ENCODE peak calls at places on chromosome 16, in eight cellular contexts. U is GM03348; W is activated T-helper 2 cell treated with anti-CD3 and anti-CD28 coated beads, Interferon-gamma antibody, Interleukin-2, Interleukin-4, amounts not matched to agents 10 μg/mL and 5 μg/mL and 100 μg/mL, durations not matched to agents 14 hours and 24 hours and 36 hours; G is psoas muscle; R is left cardiac atrium; E is NCI-H69; T is HFF-Myc; M is AG08396. B is an unnamed sample.

GRCh38 chr16:53094013-53094630 is 39.3 kb downstream of the CHD9 start:
- DNase-seq in E (peak; percentile 95), R (peak; percentile 82), M (no peak), U (no peak), G (peak; percentile 61), W (peak; percentile 8), T (no peak), B (peak; percentile 55)

GRCh38 chr16:86882586-86883280 is 304.4 kb downstream of the FOXL1 start:
- DNase-seq in R (peak; percentile 62), T (peak; percentile 32), U (peak; percentile 73), W (no peak), G (no peak), M (peak; percentile 83), E (no peak), B (no peak)

GRCh38 chr16:74297296-74297665 is 667 bp downstream of the PSMD7 start:
- DNase-seq in M (peak; percentile 61), T (no peak), G (peak; percentile 19), U (peak; percentile 71), W (peak; percentile 28), R (peak; percentile 35), E (peak; percentile 5), B (no peak)

GRCh38 chr16:20763461-20764232 is at the start of gene ACSM3:
- DNase-seq in R (peak; percentile 37), M (peak; percentile 83), E (peak; percentile 24), W (peak; percentile 65), U (peak; percentile 91), G (no peak), T (peak; percentile 76), B (no peak)

GRCh38 chr16:27177031-27177774 is 26.1 kb upstream of the KDM8 start:
- DNase-seq in E (no peak), G (no peak), W (no peak), T (peak; percentile 29), M (peak; percentile 74), U (peak; percentile 78), R (no peak), B (no peak)

GRCh38 chr16:54503011-54503410 is 216.4 kb upstream of the IRX3 start:
- DNase-seq in R (peak; percentile 69), G (peak; percentile 18), W (no peak), U (peak; percentile 28), T (no peak), M (no peak), E (peak; percentile 61), B (no peak)

GRCh38 chr16:14958970-14959369 is 15.9 kb upstream of the PDXDC1 start:
- DNase-seq in G (no peak), U (no peak), E (peak; percentile 89), R (no peak), M (peak; percentile 23), T (no peak), W (no peak), B (no peak)

GRCh38 chr16:84462296-84463210 is 41.9 kb downstream of the MEAK7 start:
- DNase-seq in T (no peak), M (no peak), W (no peak), E (no peak), R (no peak), U (no peak), G (no peak), B (no peak)

B was measured in GDM1.